ENCODE peak calls at places on chromosomes 11 and 22, in eight cellular contexts. K is HCT116, Q is fibroblast of the aortic adventitia, V is psoas muscle, R is fibroblast of lung, P is BJ, T is foreskin fibroblast, J is H9. I is an unnamed sample.

GRCh38 chr11:70334351-70334995 is 63.9 kb upstream of the CTTN start:
- DNase-seq in K (no peak), Q (no peak), V (no peak), R (no peak), P (no peak), T (no peak), J (no peak), I (no peak)

GRCh38 chr22:32557424-32557823 is 82.8 kb downstream of the FBXO7 start:
- DNase-seq in K (no peak), Q (no peak), V (no peak), R (no peak), P (peak), T (peak), J (no peak), I (no peak)

GRCh38 chr22:32662587-32662915 is 139.0 kb upstream of the TIMP3 start:
- DNase-seq in K (no peak), Q (no peak), V (no peak), R (no peak), P (no peak), T (no peak), J (no peak), I (no peak)

GRCh38 chr22:50724616-50725015 is 13.4 kb upstream of the ACR start:
- DNase-seq in K (no peak), Q (no peak), V (no peak), R (no peak), P (no peak), T (no peak), J (no peak), I (no peak)

GRCh38 chr11:94746721-94747120 is 21.4 kb upstream of the AMOTL1 start:
- DNase-seq in K (no peak), Q (no peak), V (no peak), R (no peak), P (no peak), T (peak), J (no peak), I (no peak)

GRCh38 chr11:111777094-111778046 is 11.2 kb upstream of the PPP2R1B start:
- DNase-seq in K (peak), Q (peak), V (no peak), R (peak), P (no peak), T (peak), J (no peak), I (no peak)

GRCh38 chr22:22571862-22572261 is 12.8 kb upstream of the PRAME start:
- DNase-seq in K (no peak), Q (no peak), V (no peak), R (no peak), P (no peak), T (no peak), J (no peak), I (no peak)

GRCh38 chr11:24375351-24375750 is 121.5 kb upstream of the LUZP2 start:
- DNase-seq in K (no peak), Q (no peak), V (no peak), R (no peak), P (no peak), T (no peak), J (no peak), I (no peak)

GRCh38 chr11:69934861-69935494 is 115.8 kb upstream of the FGF3 start:
- DNase-seq in K (peak), Q (no peak), V (no peak), R (peak), P (no peak), T (no peak), J (peak), I (no peak)

GRCh38 chr11:133082453-133082781 is 449.9 kb downstream of the OPCML start:
- DNase-seq in K (no peak), Q (no peak), V (peak), R (no peak), P (no peak), T (no peak), J (peak), I (no peak)

GRCh38 chr22:43085658-43086606 is 3.3 kb downstream of the TTLL1 start:
- DNase-seq in K (no peak), Q (no peak), V (no peak), R (no peak), P (no peak), T (no peak), J (no peak), I (no peak)

GRCh38 chr11:64518928-64519327 is 72.1 kb upstream of the SLC22A12 start:
- DNase-seq in K (no peak), Q (no peak), V (no peak), R (no peak), P (no peak), T (no peak), J (no peak), I (no peak)

GRCh38 chr22:49727191-49727880 is 100.3 kb downstream of the BRD1 start:
- DNase-seq in K (no peak), Q (no peak), V (no peak), R (no peak), P (no peak), T (no peak), J (no peak), I (no peak)

GRCh38 chr11:8234425-8234821 is 29.3 kb downstream of the LMO1 start:
- DNase-seq in K (peak), Q (no peak), V (no peak), R (peak), P (no peak), T (no peak), J (peak), I (no peak)

GRCh38 chr11:122743949-122744876 is 88.7 kb downstream of the UBASH3B start:
- DNase-seq in K (no peak), Q (no peak), V (no peak), R (no peak), P (no peak), T (no peak), J (no peak), I (no peak)

GRCh38 chr11:122646549-122647340 is 8.8 kb upstream of the UBASH3B start:
- DNase-seq in K (no peak), Q (peak), V (no peak), R (peak), P (no peak), T (peak), J (no peak), I (no peak)

GRCh38 chr11:70399681-70400112 is 1.4 kb downstream of the CTTN start:
- DNase-seq in K (peak), Q (peak), V (peak), R (peak), P (peak), T (peak), J (peak), I (peak)

GRCh38 chr11:16184588-16184987 is 171.8 kb downstream of the SOX6 start:
- DNase-seq in K (no peak), Q (peak), V (no peak), R (peak), P (peak), T (peak), J (no peak), I (no peak)

GRCh38 chr22:37618072-37618656 is 9.5 kb downstream of the GGA1 start:
- DNase-seq in K (no peak), Q (no peak), V (no peak), R (no peak), P (no peak), T (no peak), J (no peak), I (no peak)

GRCh38 chr22:43412808-43413785 is 1.3 kb downstream of the MPPED1 start:
- DNase-seq in K (no peak), Q (no peak), V (no peak), R (no peak), P (no peak), T (no peak), J (no peak), I (no peak)

GRCh38 chr11:126332221-126332711 is 23.2 kb upstream of the ST3GAL4 start:
- DNase-seq in K (no peak), Q (peak), V (peak), R (peak), P (peak), T (peak), J (no peak), I (peak)

GRCh38 chr11:93000511-93001476 is 31.3 kb downstream of the MTNR1B start:
- DNase-seq in K (peak), Q (peak), V (no peak), R (peak), P (peak), T (peak), J (no peak), I (no peak)

GRCh38 chr11:75431533-75432525 is 1.2 kb downstream of the KLHL35 start:
- DNase-seq in K (no peak), Q (no peak), V (peak), R (no peak), P (no peak), T (no peak), J (peak), I (no peak)

GRCh38 chr11:22491826-22492225 is 133.8 kb downstream of the FANCF start:
- DNase-seq in K (no peak), Q (no peak), V (no peak), R (peak), P (peak), T (peak), J (peak), I (no peak)

GRCh38 chr11:9664276-9665171 is 647 bp downstream of the SWAP70 start:
- DNase-seq in K (no peak), Q (peak), V (peak), R (peak), P (no peak), T (peak), J (peak), I (no peak)

GRCh38 chr11:104001474-104001873 is 35.0 kb upstream of the DDI1 start:
- DNase-seq in K (no peak), Q (peak), V (no peak), R (peak), P (no peak), T (peak), J (no peak), I (no peak)

GRCh38 chr11:85857098-85857497 is 1.9 kb downstream of the CCDC83 start:
- DNase-seq in K (no peak), Q (no peak), V (no peak), R (no peak), P (no peak), T (no peak), J (no peak), I (no peak)

GRCh38 chr11:80855975-80856524 is 1415.2 kb upstream of the TENM4 start:
- DNase-seq in K (no peak), Q (peak), V (no peak), R (peak), P (no peak), T (peak), J (no peak), I (no peak)

GRCh38 chr11:12494699-12495098 is 117.3 kb downstream of the PARVA start:
- DNase-seq in K (no peak), Q (peak), V (no peak), R (peak), P (no peak), T (peak), J (no peak), I (no peak)

GRCh38 chr11:88420165-88420781 is 82.7 kb upstream of the CTSC start:
- DNase-seq in K (no peak), Q (peak), V (peak), R (peak), P (peak), T (peak), J (no peak), I (no peak)

GRCh38 chr11:65857500-65858353 is at the start of gene CFL1:
- DNase-seq in K (peak), Q (peak), V (peak), R (peak), P (peak), T (peak), J (peak), I (peak)

GRCh38 chr11:65860278-65861164 is at the start of gene MUS81:
- DNase-seq in K (peak), Q (peak), V (peak), R (peak), P (peak), T (peak), J (peak), I (peak)

GRCh38 chr11:65859812-65860277 is 388 bp upstream of the MUS81 start:
- DNase-seq in K (no peak), Q (no peak), V (no peak), R (no peak), P (no peak), T (peak), J (no peak), I (no peak)

GRCh38 chr11:65858354-65859133 is 564 bp upstream of the CFL1 start:
- DNase-seq in K (no peak), Q (no peak), V (no peak), R (no peak), P (no peak), T (no peak), J (no peak), I (no peak)

GRCh38 chr11:65859134-65859811 is 960 bp upstream of the MUS81 start:
- DNase-seq in K (peak), Q (peak), V (peak), R (peak), P (peak), T (peak), J (peak), I (peak)
- TF ChIP-seq CTCF in K (no peak), Q (peak), V (no peak), R (no peak), P (peak), T (peak), J (peak), I (no peak)

GRCh38 chr11:36744375-36745168 is 146.5 kb upstream of the RAG2 start:
- DNase-seq in K (peak), Q (peak), V (peak), R (peak), P (no peak), T (peak), J (peak), I (peak)
- TF ChIP-seq CTCF in K (peak), Q (peak), V (peak), R (peak), P (peak), T (peak), J (peak), I (no peak)

GRCh38 chr11:117443269-117444186 is 115.9 kb downstream of the CEP164 start:
- DNase-seq in K (no peak), Q (peak), V (no peak), R (peak), P (no peak), T (peak), J (peak), I (no peak)
- TF ChIP-seq CTCF in K (peak), Q (peak), V (peak), R (peak), P (peak), T (peak), J (peak), I (no peak)

DNA sequence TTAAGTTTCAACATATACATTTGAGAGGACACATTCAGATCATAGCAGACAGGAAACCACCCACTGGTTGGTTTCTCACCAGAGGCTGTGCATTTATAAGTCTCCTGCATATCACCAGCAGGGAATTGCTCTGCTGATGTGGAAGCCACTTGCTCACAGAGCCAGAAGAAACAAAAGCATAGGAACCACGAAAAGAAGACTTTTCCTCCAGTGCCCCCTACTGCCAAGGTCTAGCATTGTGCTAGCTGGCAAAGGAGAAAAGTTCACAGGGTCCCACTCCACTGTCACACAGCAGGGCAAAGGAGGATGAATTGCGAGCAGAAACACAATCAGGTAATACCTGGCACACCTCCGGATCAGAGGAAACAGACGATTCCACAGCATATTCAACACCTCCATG is 28.9 kb upstream of the ISX start:
- DNase-seq in K (no peak), Q (no peak), V (no peak), R (no peak), P (no peak), T (no peak), J (peak), I (no peak)
- TF ChIP-seq CTCF in K (no peak), Q (no peak), V (no peak), R (no peak), P (peak), T (peak), J (peak), I (no peak)

I was measured in omental fat pad.